ENCODE peak calls at places on chromosome 1, in seven cellular contexts. E is NCI-H1417; Q is tibial artery; R is fibroblast of lung; F is stimulated activated CD4-positive, alpha-beta T cell treated with anti-CD3 and anti-CD28 coated beads, Interleukin-1b, Interleukin-23, amount 100 ng/mL, for 48 hours; Y is iPS-NIHi11; G is CD4-positive, alpha-beta T cell. I is an unnamed sample.

GRCh38 chr1:43985984-43986595 is 5.3 kb upstream of the CCDC24 start:
- DNase-seq in E (no peak), Q (no peak), R (peak; percentile 10), F (no peak), Y (no peak), G (no peak), I (no peak)

GRCh38 chr1:79711001-79711431 is 704.5 kb upstream of the ADGRL4 start:
- DNase-seq in E (no peak), Q (no peak), R (peak; percentile 83), F (no peak), Y (no peak), G (no peak), I (no peak)

GRCh38 chr1:108504447-108504846 is 54.3 kb downstream of the NBPF6 start:
- DNase-seq in E (no peak), Q (no peak), R (no peak), F (no peak), Y (no peak), G (no peak), I (no peak)

GRCh38 chr1:39981385-39981784 is 26.4 kb downstream of the MFSD2A start:
- DNase-seq in E (no peak), Q (no peak), R (no peak), F (no peak), Y (no peak), G (no peak), I (no peak)

GRCh38 chr1:170503691-170504090 is 28.3 kb upstream of the GORAB start:
- DNase-seq in E (no peak), Q (no peak), R (no peak), F (no peak), Y (peak; percentile 10), G (no peak), I (no peak)

GRCh38 chr1:235098547-235098946 is 30.1 kb downstream of the TOMM20 start:
- DNase-seq in E (no peak), Q (no peak), R (no peak), F (no peak), Y (no peak), G (no peak), I (no peak)

GRCh38 chr1:2855206-2856075 is 53.9 kb upstream of the TTC34 start:
- DNase-seq in E (no peak), Q (no peak), R (no peak), F (no peak), Y (no peak), G (no peak), I (no peak)

GRCh38 chr1:61237147-61237546 is 154.8 kb downstream of the NFIA start:
- DNase-seq in E (no peak), Q (no peak), R (no peak), F (no peak), Y (no peak), G (no peak), I (no peak)

GRCh38 chr1:209569445-209570207 is 13.9 kb upstream of the CAMK1G start:
- DNase-seq in E (peak; percentile 62), Q (peak; percentile 72), R (peak; percentile 65), F (peak; percentile 76), Y (peak; percentile 85), G (peak; percentile 72), I (peak; percentile 65)

GRCh38 chr1:247576514-247576913 is 11.6 kb upstream of the OR2G2 start:
- DNase-seq in E (no peak), Q (no peak), R (no peak), F (no peak), Y (no peak), G (no peak), I (peak; percentile 3)

GRCh38 chr1:212288614-212289013 is 3.4 kb downstream of the PPP2R5A start:
- DNase-seq in E (no peak), Q (no peak), R (peak; percentile 82), F (no peak), Y (no peak), G (no peak), I (no peak)

GRCh38 chr1:205074513-205074912 is 9.7 kb downstream of the TMEM81 start:
- DNase-seq in E (no peak), Q (no peak), R (no peak), F (no peak), Y (no peak), G (no peak), I (no peak)

GRCh38 chr1:226601456-226601855 is 52.9 kb downstream of the STUM start:
- DNase-seq in E (no peak), Q (no peak), R (no peak), F (no peak), Y (no peak), G (no peak), I (no peak)

GRCh38 chr1:170470121-170470520 is 61.8 kb upstream of the GORAB start:
- DNase-seq in E (no peak), Q (no peak), R (no peak), F (no peak), Y (no peak), G (no peak), I (no peak)

GRCh38 chr1:54354899-54355298 is 51.3 kb downstream of the SSBP3 start:
- DNase-seq in E (no peak), Q (no peak), R (no peak), F (no peak), Y (no peak), G (no peak), I (no peak)